ENCODE peak calls at places on chromosome 1, in eight cellular contexts. I is uterus, J is cardiac muscle cell, C is Panc1, E is heart right ventricle, W is ovary, A is hepatocyte, X is lung. D is an unnamed sample.

GRCh38 chr1:212595787-212596714 is 12.5 kb upstream of the ATF3 start:
- DNase-seq in E (no peak), J (no peak), C (peak; percentile 92), A (peak; percentile 82), W (no peak), X (peak; percentile 47), I (no peak), D (peak; percentile 97)

GRCh38 chr1:218344814-218345672 is at the start of gene TGFB2:
- DNase-seq in I (peak; percentile 63), C (peak; percentile 92), X (no peak), A (peak; percentile 68), J (peak; percentile 80), E (no peak), W (peak; percentile 51), D (no peak)

GRCh38 chr1:19685994-19686393 is 21.3 kb downstream of the HTR6 start:
- DNase-seq in I (no peak), W (no peak), C (no peak), J (no peak), X (no peak), E (no peak), A (no peak), D (no peak)

GRCh38 chr1:241605146-241605805 is 34.9 kb downstream of the CHML start:
- DNase-seq in W (no peak), C (no peak), I (no peak), E (no peak), X (no peak), J (peak; percentile 11), A (peak; percentile 20), D (no peak)

GRCh38 chr1:196181594-196181878 is 426.7 kb downstream of the KCNT2 start:
- DNase-seq in J (no peak), A (no peak), C (no peak), W (no peak), X (no peak), E (no peak), I (no peak), D (no peak)

GRCh38 chr1:204439976-204440375 is 28.4 kb upstream of the PPP1R15B start:
- DNase-seq in X (no peak), J (no peak), C (no peak), E (no peak), A (no peak), I (no peak), W (no peak), D (no peak)

GRCh38 chr1:16243936-16244649 is 7.1 kb upstream of the CPLANE2 start:
- DNase-seq in J (peak; percentile 83), I (peak; percentile 83), X (peak; percentile 78), A (peak; percentile 87), W (peak; percentile 82), C (peak; percentile 74), E (peak; percentile 65), D (peak; percentile 32)

GRCh38 chr1:37037675-37038074 is 3.4 kb upstream of the GRIK3 start:
- DNase-seq in A (no peak), J (no peak), C (no peak), I (no peak), E (no peak), W (no peak), X (no peak), D (no peak)

GRCh38 chr1:91511386-91511785 is 10.7 kb downstream of the CDC7 start:
- DNase-seq in J (peak; percentile 54), X (no peak), W (no peak), I (no peak), E (no peak), A (peak; percentile 54), C (no peak), D (no peak)

GRCh38 chr1:229229721-229230135 is 41.2 kb upstream of the RAB4A start:
- DNase-seq in I (peak; percentile 75), C (no peak), X (peak; percentile 65), A (peak; percentile 27), E (peak; percentile 39), J (no peak), W (peak; percentile 56), D (no peak)

GRCh38 chr1:229229137-229229720 is 41.7 kb upstream of the RAB4A start:
- DNase-seq in W (no peak), X (no peak), I (no peak), J (no peak), E (no peak), C (no peak), A (peak; percentile 52), D (no peak)

GRCh38 chr1:229231754-229232119 is 39.2 kb upstream of the RAB4A start:
- DNase-seq in I (no peak), E (no peak), W (no peak), A (no peak), X (no peak), C (no peak), J (no peak), D (no peak)

GRCh38 chr1:229230136-229230892 is 40.6 kb upstream of the RAB4A start:
- DNase-seq in W (no peak), C (no peak), I (no peak), E (no peak), A (no peak), J (no peak), X (no peak), D (no peak)

DNA sequence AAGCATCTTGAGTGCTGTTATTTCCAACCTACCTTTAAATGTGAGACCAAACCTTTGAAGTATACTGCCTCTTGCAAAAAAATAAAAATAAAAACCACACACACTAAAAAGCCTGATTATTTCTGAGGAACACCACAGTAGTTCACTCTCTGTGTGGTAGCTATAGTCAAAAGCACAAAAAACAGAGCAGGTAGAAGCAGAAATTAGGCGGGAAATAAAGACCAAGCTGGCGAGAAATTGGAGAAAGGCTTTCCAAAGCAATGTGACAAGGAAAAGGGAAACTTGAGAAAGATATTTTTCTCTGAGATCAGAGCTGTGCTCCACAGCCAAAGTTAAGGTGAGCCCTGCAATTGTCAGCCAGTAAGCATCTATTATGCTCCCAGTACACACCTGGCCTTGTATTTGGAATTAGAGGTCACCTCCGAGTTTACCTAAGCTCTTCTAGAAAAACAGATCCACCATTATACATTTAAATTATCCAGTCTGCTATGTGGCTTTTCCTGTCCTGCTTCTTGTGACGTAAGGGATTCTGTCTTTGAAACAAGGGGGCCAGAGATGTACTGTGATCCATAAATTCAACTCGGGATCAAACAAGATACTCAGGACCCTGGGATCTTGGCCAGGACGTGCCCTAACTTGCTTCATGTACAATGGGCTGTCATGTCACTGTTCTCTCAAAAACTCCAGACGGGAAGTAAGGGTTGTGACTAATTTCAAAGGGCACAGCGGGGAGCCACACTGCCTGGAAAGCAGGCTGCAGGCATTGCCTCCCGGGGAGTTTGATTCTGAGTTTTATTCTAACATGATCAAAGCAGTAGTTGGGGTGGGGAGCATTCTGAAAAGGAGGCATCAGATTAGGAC is 39.8 kb upstream of the RAB4A start:
- DNase-seq in E (no peak), J (no peak), C (peak; percentile 27), X (no peak), I (no peak), A (no peak), W (no peak), D (no peak)
- TF ChIP-seq CTCF in E (no peak), J (no peak), C (no peak), X (no peak), I (no peak), A (no peak), W (no peak), D (no peak)

DNA sequence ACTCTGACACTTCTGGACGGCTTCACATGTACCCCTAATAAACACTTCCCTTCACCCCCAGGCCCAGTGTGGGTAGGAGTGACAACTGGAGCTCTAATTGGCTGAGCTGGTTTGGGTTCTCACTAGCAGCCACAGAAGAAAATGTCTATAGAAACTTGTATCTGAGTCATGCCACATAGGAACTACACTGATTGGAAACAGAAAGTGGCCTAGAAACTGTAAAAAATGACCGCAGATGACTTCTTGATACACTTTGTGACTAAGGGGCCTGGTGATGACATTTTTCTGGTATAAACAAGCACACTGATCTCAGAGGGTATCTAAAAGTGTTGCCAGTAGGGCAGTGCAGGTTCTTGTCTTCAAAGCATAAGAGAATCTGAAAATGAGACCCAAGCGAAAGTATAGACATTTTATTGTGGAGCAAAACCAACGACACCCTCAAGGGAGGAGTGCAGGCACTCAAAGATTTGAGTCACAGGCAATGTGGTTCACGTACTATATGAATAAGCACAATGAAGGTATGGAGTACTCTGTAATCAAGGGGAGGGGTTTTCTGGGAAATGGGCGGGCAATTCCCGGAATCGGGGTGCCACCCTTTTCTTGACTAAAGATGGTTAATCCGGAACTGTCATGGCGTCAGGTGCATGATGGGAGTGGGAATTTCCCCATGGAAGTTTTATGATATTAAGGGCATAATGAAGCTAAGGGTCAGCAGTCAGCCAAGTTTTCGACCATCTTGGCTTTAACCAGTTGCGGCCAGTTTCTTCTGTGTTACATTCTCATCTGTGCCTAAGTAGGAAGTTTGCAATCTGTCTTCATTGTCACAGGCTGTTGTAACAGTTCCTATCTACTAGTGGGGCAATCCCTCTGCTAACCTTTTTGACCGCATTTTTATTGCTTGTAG is at the start of gene AIM2:
- DNase-seq in W (no peak), E (peak; percentile 16), I (no peak), C (no peak), X (peak; percentile 81), J (no peak), A (no peak), D (no peak)
- H3K4me3 ChIP-seq in W (no peak within 1 kb of the TSS), E (no peak within 1 kb of the TSS), I (no peak within 1 kb of the TSS), C (no peak within 1 kb of the TSS), X (no peak within 1 kb of the TSS), J (no peak within 1 kb of the TSS), A (no peak within 1 kb of the TSS), D (no peak within 1 kb of the TSS)

GRCh38 chr1:110602466-110602865 is 3.7 kb downstream of the KCNA2 start:
- DNase-seq in C (no peak), X (no peak), A (no peak), W (no peak), E (no peak), I (no peak), J (no peak), D (no peak)
- H3K27me3 ChIP-seq in C (peaks cover under 1% of the 10 kb centered on the region), X (peaks cover 13% of the 10 kb centered on the region), A (peaks cover 36% of the 10 kb centered on the region), W (no peaks in the 10 kb centered on the region), E (peaks cover 68% of the 10 kb centered on the region), I (peaks cover 16% of the 10 kb centered on the region), J (peaks cover 52% of the 10 kb centered on the region), D (peaks cover 36% of the 10 kb centered on the region)

DNA sequence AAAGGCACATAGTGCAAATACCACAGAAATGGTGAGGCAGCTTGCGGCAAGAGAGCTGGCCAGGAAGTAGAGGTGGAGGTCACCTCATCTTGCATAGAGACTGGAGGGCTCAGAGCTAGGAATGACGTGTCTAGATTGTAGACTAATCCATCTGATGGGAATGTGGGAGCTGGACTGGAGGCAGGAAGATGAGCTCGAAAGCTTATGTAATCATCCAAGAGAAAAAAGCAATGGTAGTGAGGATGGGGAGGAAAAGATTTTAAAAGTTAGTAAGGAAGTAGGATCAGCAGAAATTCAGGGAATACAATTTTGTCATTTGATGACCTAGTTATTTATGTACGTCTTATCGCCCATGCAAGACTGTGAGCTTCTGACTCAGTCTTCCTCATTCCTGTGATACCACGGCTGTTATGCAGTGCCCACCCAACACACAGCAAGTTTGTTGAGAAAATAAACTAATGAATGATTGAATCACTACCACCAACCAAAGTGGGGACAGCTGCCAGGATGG is 123.9 kb downstream of the RRAGC start:
- DNase-seq in W (no peak), J (no peak), E (no peak), C (no peak), X (no peak), I (no peak), A (no peak), D (no peak)
- TF ChIP-seq CTCF in W (no peak), J (no peak), E (no peak), C (no peak), X (no peak), I (no peak), A (no peak), D (no peak)

GRCh38 chr1:64497484-64497883 is 27.6 kb downstream of the CACHD1 start:
- DNase-seq in J (no peak), E (no peak), I (no peak), A (no peak), X (no peak), C (no peak), W (no peak), D (no peak)
- H3K4me3 ChIP-seq in J (no peak overlapping the region), E (no peak overlapping the region), I (no peak overlapping the region), A (no peak overlapping the region), X (no peak overlapping the region), C (no peak overlapping the region), W (no peak overlapping the region), D (no peak overlapping the region)